ENCODE peak calls at places on chromosomes 6 and 20, in five cellular contexts. U, L, K, I and N are unnamed samples.

GRCh38 chr20:50191566-50192363 is 1.1 kb downstream of the CEBPB start:
- DNase-seq in U (peak; percentile 68), L (peak; percentile 75), K (no peak), I (no peak), N (no peak)

GRCh38 chr6:7236312-7237209 is 76.4 kb downstream of the SSR1 start:
- DNase-seq in U (no peak), L (no peak), K (no peak), I (no peak), N (no peak)

GRCh38 chr6:27124252-27124657 is 123.2 kb upstream of the PRSS16 start:
- DNase-seq in U (no peak), L (no peak), K (no peak), I (no peak), N (no peak)

GRCh38 chr20:42401598-42401997 is 783.4 kb upstream of the CHD6 start:
- DNase-seq in U (no peak), L (no peak), K (no peak), I (no peak), N (no peak)

GRCh38 chr20:63538204-63539091 is 1.3 kb upstream of the PTK6 start:
- DNase-seq in U (no peak), L (no peak), K (no peak), I (no peak), N (no peak)

GRCh38 chr6:101344885-101345284 is 48.6 kb upstream of the GRIK2 start:
- DNase-seq in U (no peak), L (no peak), K (no peak), I (no peak), N (no peak)

GRCh38 chr6:168469198-168469943 is 28.4 kb downstream of the SMOC2 start:
- DNase-seq in U (no peak), L (no peak), K (no peak), I (no peak), N (no peak)

GRCh38 chr20:36682311-36682710 is 36.3 kb upstream of the SLA2 start:
- DNase-seq in U (no peak), L (no peak), K (no peak), I (no peak), N (no peak)

GRCh38 chr6:52893803-52894202 is 15.7 kb downstream of the GSTA3 start:
- DNase-seq in U (no peak), L (no peak), K (no peak), I (no peak), N (no peak)

GRCh38 chr20:20412750-20413149 is 44.8 kb downstream of the INSM1 start:
- DNase-seq in U (no peak), L (no peak), K (no peak), I (no peak), N (no peak)

GRCh38 chr6:144566868-144567615 is 281.9 kb downstream of the UTRN start:
- DNase-seq in U (no peak), L (no peak), K (no peak), I (no peak), N (no peak)

GRCh38 chr20:29874476-29875202 is 1382.8 kb upstream of the DEFB115 start:
- DNase-seq in U (no peak), L (no peak), K (no peak), I (no peak), N (no peak)

GRCh38 chr20:35739294-35740163 is 2.5 kb downstream of the RBM39 start:
- DNase-seq in U (no peak), L (no peak), K (no peak), I (no peak), N (no peak)

GRCh38 chr6:150426198-150426597 is 57.4 kb downstream of the IYD start:
- DNase-seq in U (no peak), L (no peak), K (no peak), I (no peak), N (no peak)

GRCh38 chr6:167094436-167094819 is 28.5 kb upstream of the CCR6 start:
- DNase-seq in U (no peak), L (no peak), K (no peak), I (no peak), N (no peak)

GRCh38 chr6:89818977-89819335 is 638 bp downstream of the MDN1 start:
- DNase-seq in U (no peak), L (no peak), K (no peak), I (no peak), N (no peak)